ENCODE peak calls at places on chromosome 15, in four cellular contexts. W is right cardiac atrium; T is naive thymus-derived CD4-positive, alpha-beta T cell; D is mammary epithelial cell. Q is an unnamed sample.

GRCh38 chr15:49490963-49491362 is 67.9 kb downstream of the FGF7 start:
- DNase-seq in W (no peak), D (no peak), T (no peak), Q (no peak)

GRCh38 chr15:65021475-65021874 is 8.0 kb downstream of the MTFMT start:
- DNase-seq in W (no peak), D (no peak), T (no peak), Q (no peak)

GRCh38 chr15:37616215-37616614 is 318.2 kb upstream of the TMCO5A start:
- DNase-seq in T (no peak), W (no peak), D (no peak), Q (no peak)

GRCh38 chr15:67744331-67745058 is 80.8 kb upstream of the SKOR1 start:
- DNase-seq in D (no peak), W (no peak), T (no peak), Q (no peak)

GRCh38 chr15:80160570-80161156 is 7.9 kb downstream of the FAH start:
- DNase-seq in D (peak; percentile 89), T (no peak), W (peak; percentile 61), Q (no peak)

GRCh38 chr15:89377842-89378698 is 43.4 kb upstream of the POLG start:
- DNase-seq in W (peak; percentile 72), T (no peak), D (peak; percentile 57), Q (peak; percentile 34)

GRCh38 chr15:83310521-83311456 is 26.3 kb upstream of the BNC1 start:
- DNase-seq in T (no peak), W (no peak), D (peak; percentile 54), Q (no peak)

GRCh38 chr15:99054025-99054387 is 46.4 kb upstream of the PGPEP1L start:
- DNase-seq in T (no peak), W (no peak), D (no peak), Q (no peak)

GRCh38 chr15:79595995-79596622 is 164.0 kb downstream of the MINAR1 start:
- DNase-seq in W (no peak), T (no peak), D (peak; percentile 81), Q (peak; percentile 1)

GRCh38 chr15:90000175-90000923 is 775 bp upstream of the ZNF710 start:
- DNase-seq in D (no peak), W (peak; percentile 76), T (no peak), Q (no peak)

GRCh38 chr15:57541805-57542504 is 49.7 kb upstream of the MYZAP start:
- DNase-seq in T (no peak), D (peak; percentile 53), W (peak; percentile 84), Q (no peak)

GRCh38 chr15:35043380-35044095 is 41.6 kb downstream of the NANOGP8 start:
- DNase-seq in W (no peak), D (no peak), T (no peak), Q (no peak)

GRCh38 chr15:75532413-75533250 is 46.5 kb downstream of the PTPN9 start:
- DNase-seq in T (no peak), D (peak; percentile 51), W (peak; percentile 68), Q (no peak)

GRCh38 chr15:89442671-89443307 is 53.6 kb downstream of the RHCG start:
- DNase-seq in D (no peak), W (no peak), T (no peak), Q (no peak)

GRCh38 chr15:29849716-29850115 is 27.4 kb upstream of the TJP1 start:
- DNase-seq in T (no peak), W (no peak), D (no peak), Q (no peak)

GRCh38 chr15:95176794-95177577 is 945.6 kb downstream of the MCTP2 start:
- DNase-seq in T (no peak), W (no peak), D (no peak), Q (no peak)

GRCh38 chr15:81085213-81085612 is 48.9 kb upstream of the CFAP161 start:
- DNase-seq in T (no peak), W (no peak), D (no peak), Q (no peak)

GRCh38 chr15:47411733-47412530 is 305.4 kb upstream of the SEMA6D start:
- DNase-seq in T (no peak), W (no peak), D (no peak), Q (no peak)

GRCh38 chr15:76313731-76314130 is 2.5 kb upstream of the ETFA start:
- DNase-seq in W (no peak), D (no peak), T (no peak), Q (no peak)

GRCh38 chr15:75063889-75064288 is 40.5 kb downstream of the PPCDC start:
- DNase-seq in T (no peak), D (no peak), W (no peak), Q (no peak)

GRCh38 chr15:78763111-78763795 is 48.0 kb downstream of the ADAMTS7 start:
- DNase-seq in D (no peak), T (no peak), W (peak; percentile 24), Q (no peak)

GRCh38 chr15:41946970-41947369 is 25.4 kb downstream of the EHD4 start:
- DNase-seq in D (peak; percentile 67), W (no peak), T (no peak), Q (no peak)

GRCh38 chr15:66647358-66647757 is 54.7 kb upstream of the SMAD6 start:
- DNase-seq in T (no peak), W (peak; percentile 92), D (peak; percentile 20), Q (no peak)

GRCh38 chr15:65632780-65633384 is 11.1 kb downstream of the SLC24A1 start:
- DNase-seq in T (no peak), W (no peak), D (no peak), Q (no peak)

GRCh38 chr15:89578146-89578545 is 2.9 kb downstream of the TICRR start:
- DNase-seq in D (no peak), T (no peak), W (no peak), Q (no peak)

DNA sequence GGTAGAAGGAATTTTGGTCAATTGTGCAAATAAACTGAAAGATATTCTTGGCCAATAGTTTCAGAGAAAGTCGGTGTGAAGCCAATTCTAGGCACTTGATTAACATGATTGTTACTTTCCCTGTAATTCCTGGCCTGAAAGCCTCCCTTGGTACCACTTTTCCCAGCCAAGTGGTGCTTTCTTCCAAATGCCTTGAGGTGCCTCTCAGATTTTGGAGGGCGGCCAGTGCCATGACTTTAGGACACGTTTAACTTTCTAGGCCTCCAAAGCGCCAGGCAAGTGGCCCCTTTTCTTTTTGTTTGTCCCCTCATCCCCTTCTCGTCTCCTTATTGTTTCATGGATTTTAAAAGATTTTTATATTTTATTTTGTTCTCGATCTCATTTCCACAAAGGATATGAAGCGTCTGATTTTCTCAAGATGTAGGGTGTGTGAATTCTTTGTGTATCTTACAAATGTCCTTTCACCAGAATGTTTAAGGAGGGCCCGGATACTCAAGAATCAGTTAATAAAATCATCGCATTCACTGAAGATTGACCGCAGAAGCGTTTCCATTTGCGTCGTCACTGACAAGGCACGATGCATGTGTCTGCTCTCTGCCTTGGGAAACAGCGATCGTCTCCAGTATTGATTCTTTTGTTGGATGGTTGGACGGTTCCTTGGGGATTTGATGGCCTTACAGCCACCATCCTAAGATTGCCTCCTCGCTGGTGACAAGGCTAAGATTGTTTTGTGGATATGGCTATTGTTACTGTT is 87.8 kb downstream of the ASB7 start:
- DNase-seq in W (no peak), T (no peak), D (no peak), Q (no peak)
- H3K4me1 ChIP-seq in W (peaks cover 4% of the 10 kb centered on the region), T (no peaks in the 10 kb centered on the region), D (no peaks in the 10 kb centered on the region), Q (no peaks in the 10 kb centered on the region)

GRCh38 chr15:84761534-84762190 is 13.3 kb downstream of the ZNF592 start:
- DNase-seq in T (no peak), W (no peak), D (no peak), Q (no peak)
- H3K4me1 ChIP-seq in T (peaks cover 24% of the 10 kb centered on the region), W (peaks cover 32% of the 10 kb centered on the region), D (no peaks in the 10 kb centered on the region), Q (peaks cover 47% of the 10 kb centered on the region)

GRCh38 chr15:84910928-84911623 is 26.6 kb downstream of the SLC28A1 start:
- DNase-seq in W (no peak), D (no peak), T (no peak), Q (no peak)
- H3K4me1 ChIP-seq in W (peaks cover 36% of the 10 kb centered on the region), D (peaks cover 41% of the 10 kb centered on the region), T (no peaks in the 10 kb centered on the region), Q (no peaks in the 10 kb centered on the region)

DNA sequence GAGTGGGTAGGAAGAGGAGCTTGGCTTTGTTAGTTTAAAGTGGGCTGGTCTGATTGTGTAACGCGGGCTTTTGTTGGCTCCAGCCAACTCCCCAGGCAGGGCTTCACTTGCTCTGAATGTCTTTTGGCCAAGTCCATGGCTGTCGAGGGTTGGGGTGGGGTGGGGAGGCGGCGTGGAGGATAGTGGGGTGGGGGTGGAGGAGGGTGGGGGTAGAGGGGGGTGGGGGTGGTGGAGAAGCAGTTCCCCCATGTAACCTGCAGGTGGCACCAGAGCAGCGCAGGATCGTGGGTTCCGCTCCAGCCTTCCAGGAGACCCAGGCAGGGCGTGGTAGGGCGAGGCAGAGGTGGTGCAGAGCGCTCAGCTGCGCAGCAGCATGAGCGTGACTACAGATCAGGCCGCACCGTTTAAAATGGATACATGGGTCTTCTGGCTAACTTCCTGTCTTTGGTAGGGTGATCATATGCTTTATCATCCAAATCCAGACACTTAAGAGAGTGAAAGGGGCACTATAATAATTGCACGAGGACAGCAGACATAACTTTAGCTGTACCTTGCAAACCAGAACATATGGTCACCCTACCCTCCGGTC is 28.3 kb downstream of the GOLGA6A start:
- DNase-seq in W (peak; percentile 91), T (peak; percentile 38), D (peak; percentile 47), Q (peak; percentile 34)
- H3K4me1 ChIP-seq in W (no peaks in the 10 kb centered on the region), T (peaks cover 1% of the 10 kb centered on the region), D (peaks cover 24% of the 10 kb centered on the region), Q (peaks cover under 1% of the 10 kb centered on the region)

GRCh38 chr15:77605582-77605981 is 27.1 kb downstream of the LINGO1 start:
- DNase-seq in W (no peak), T (no peak), D (no peak), Q (no peak)
- H3K4me1 ChIP-seq in W (peaks cover 3% of the 10 kb centered on the region), T (no peaks in the 10 kb centered on the region), D (no peaks in the 10 kb centered on the region), Q (no peaks in the 10 kb centered on the region)

GRCh38 chr15:31086344-31086743 is 15.2 kb downstream of the TRPM1 start:
- DNase-seq in D (no peak), W (no peak), T (no peak), Q (no peak)
- H3K4me1 ChIP-seq in D (no peaks in the 10 kb centered on the region), W (no peaks in the 10 kb centered on the region), T (no peaks in the 10 kb centered on the region), Q (no peaks in the 10 kb centered on the region)

DNA sequence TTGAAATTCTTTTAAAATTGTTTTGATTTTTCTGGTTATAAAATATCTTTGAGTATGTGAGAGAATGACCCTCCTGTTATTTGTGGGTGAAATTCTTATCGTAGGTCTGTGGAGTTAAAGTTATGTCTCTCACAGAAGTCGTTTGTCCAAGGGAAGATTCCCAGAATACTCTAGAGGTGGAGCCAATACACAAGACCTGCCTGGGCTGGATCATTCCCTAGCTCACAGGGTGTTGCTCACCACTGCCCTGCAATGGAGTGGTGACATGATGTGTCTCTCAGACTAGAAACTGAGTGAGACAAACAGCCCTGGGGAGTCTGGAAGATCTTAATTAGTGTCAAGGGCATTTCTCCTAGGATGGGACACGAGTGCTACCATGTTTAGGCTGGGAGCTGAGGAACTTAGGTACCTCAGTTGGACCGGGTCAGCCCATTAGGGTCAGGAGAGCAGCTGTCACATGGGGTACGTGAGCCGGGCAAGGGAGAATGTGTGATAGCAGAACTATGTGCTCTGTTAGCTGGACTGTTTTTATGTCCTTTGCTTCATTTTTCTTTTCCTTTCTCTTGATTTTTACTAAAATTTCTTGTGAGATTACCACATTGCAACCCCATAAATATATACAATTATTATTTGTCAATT is 53.6 kb upstream of the MYO5C start:
- DNase-seq in W (no peak), T (no peak), D (peak; percentile 45), Q (no peak)
- H3K4me1 ChIP-seq in W (peaks cover 3% of the 10 kb centered on the region), T (no peaks in the 10 kb centered on the region), D (no peaks in the 10 kb centered on the region), Q (no peaks in the 10 kb centered on the region)

GRCh38 chr15:25897658-25898057 is 34.5 kb upstream of the ATP10A start:
- DNase-seq in T (no peak), W (no peak), D (no peak), Q (no peak)
- H3K4me1 ChIP-seq in T (no peaks in the 10 kb centered on the region), W (peaks cover 3% of the 10 kb centered on the region), D (no peaks in the 10 kb centered on the region), Q (no peaks in the 10 kb centered on the region)